ENCODE peak calls at places on chromosome 1, in five cellular contexts. V is AG10803, O is body of pancreas, N is PC-9, B is PC-3. T is an unnamed sample.

GRCh38 chr1:173418107-173418985 is 58.8 kb upstream of the PRDX6 start:
- DNase-seq in B (peak; percentile 56), V (peak; percentile 68), N (no peak), O (no peak), T (no peak)

GRCh38 chr1:145690587-145691558 is 16.3 kb downstream of the PDZK1 start:
- DNase-seq in N (peak; percentile 45), B (peak; percentile 43), V (peak; percentile 93), O (peak; percentile 25), T (peak; percentile 34)

GRCh38 chr1:53380296-53380695 is 52.4 kb upstream of the LRP8 start:
- DNase-seq in N (no peak), V (no peak), O (no peak), B (no peak), T (no peak)

GRCh38 chr1:44805311-44806024 is 1.7 kb downstream of the DYNLT4 start:
- DNase-seq in O (no peak), V (no peak), B (no peak), N (no peak), T (no peak)

GRCh38 chr1:51741121-51741681 is 124.3 kb downstream of the OSBPL9 start:
- DNase-seq in V (no peak), O (no peak), N (no peak), B (no peak), T (no peak)

GRCh38 chr1:55337801-55338447 is 122.8 kb upstream of the USP24 start:
- DNase-seq in B (peak; percentile 72), N (no peak), O (peak; percentile 22), V (peak; percentile 55), T (peak; percentile 9)

GRCh38 chr1:176826265-176826664 is 338.2 kb downstream of the ASTN1 start:
- DNase-seq in B (no peak), O (no peak), N (no peak), V (peak; percentile 17), T (no peak)

GRCh38 chr1:25255711-25256577 is 8.7 kb upstream of the RSRP1 start:
- DNase-seq in B (no peak), V (no peak), O (no peak), N (no peak), T (no peak)

GRCh38 chr1:32215629-32216505 is 6.3 kb downstream of the TMEM234 start:
- DNase-seq in B (peak; percentile 81), V (peak; percentile 64), N (no peak), O (peak; percentile 72), T (peak; percentile 74)

GRCh38 chr1:200172311-200172710 is 144.8 kb downstream of the NR5A2 start:
- DNase-seq in B (peak; percentile 98), V (peak; percentile 24), N (no peak), O (no peak), T (no peak)

GRCh38 chr1:17233675-17234074 is 15.2 kb upstream of the PADI3 start:
- DNase-seq in N (peak; percentile 95), V (peak; percentile 92), B (peak; percentile 99), O (peak; percentile 96), T (peak; percentile 91)

GRCh38 chr1:30887485-30888315 is 20.9 kb downstream of the SDC3 start:
- DNase-seq in B (no peak), O (no peak), N (no peak), V (peak; percentile 82), T (no peak)

GRCh38 chr1:118974641-118975040 is 13.5 kb downstream of the TBX15 start:
- DNase-seq in B (no peak), O (no peak), N (no peak), V (no peak), T (no peak)
- TF ChIP-seq CTCF in B (no peak), O (no peak), N (no peak), V (no peak), T (no peak)

GRCh38 chr1:42482635-42483153 is 19.6 kb downstream of the CCDC30 start:
- DNase-seq in N (no peak), B (no peak), V (no peak), O (no peak), T (no peak)
- TF ChIP-seq CTCF in N (no peak), B (no peak), V (no peak), O (no peak), T (no peak)

GRCh38 chr1:225479341-225479740 is 51.5 kb upstream of the LBR start:
- DNase-seq in V (no peak), B (no peak), O (no peak), N (no peak), T (no peak)

GRCh38 chr1:225482489-225482950 is 54.7 kb upstream of the LBR start:
- DNase-seq in N (no peak), O (no peak), V (peak; percentile 82), B (no peak), T (no peak)

GRCh38 chr1:225479996-225480720 is 52.3 kb upstream of the LBR start:
- DNase-seq in O (no peak), V (no peak), B (no peak), N (no peak), T (no peak)

GRCh38 chr1:225481738-225482137 is 53.9 kb upstream of the LBR start:
- DNase-seq in N (no peak), V (no peak), B (no peak), O (no peak), T (no peak)

GRCh38 chr1:225480825-225481434 is 53.1 kb upstream of the LBR start:
- DNase-seq in N (peak; percentile 59), B (peak; percentile 85), V (no peak), O (peak; percentile 73), T (peak; percentile 89)
- TF ChIP-seq CTCF in N (peak; percentile 94), B (peak; percentile 99), V (peak; percentile 66), O (peak; percentile 94), T (peak; percentile 96)

DNA sequence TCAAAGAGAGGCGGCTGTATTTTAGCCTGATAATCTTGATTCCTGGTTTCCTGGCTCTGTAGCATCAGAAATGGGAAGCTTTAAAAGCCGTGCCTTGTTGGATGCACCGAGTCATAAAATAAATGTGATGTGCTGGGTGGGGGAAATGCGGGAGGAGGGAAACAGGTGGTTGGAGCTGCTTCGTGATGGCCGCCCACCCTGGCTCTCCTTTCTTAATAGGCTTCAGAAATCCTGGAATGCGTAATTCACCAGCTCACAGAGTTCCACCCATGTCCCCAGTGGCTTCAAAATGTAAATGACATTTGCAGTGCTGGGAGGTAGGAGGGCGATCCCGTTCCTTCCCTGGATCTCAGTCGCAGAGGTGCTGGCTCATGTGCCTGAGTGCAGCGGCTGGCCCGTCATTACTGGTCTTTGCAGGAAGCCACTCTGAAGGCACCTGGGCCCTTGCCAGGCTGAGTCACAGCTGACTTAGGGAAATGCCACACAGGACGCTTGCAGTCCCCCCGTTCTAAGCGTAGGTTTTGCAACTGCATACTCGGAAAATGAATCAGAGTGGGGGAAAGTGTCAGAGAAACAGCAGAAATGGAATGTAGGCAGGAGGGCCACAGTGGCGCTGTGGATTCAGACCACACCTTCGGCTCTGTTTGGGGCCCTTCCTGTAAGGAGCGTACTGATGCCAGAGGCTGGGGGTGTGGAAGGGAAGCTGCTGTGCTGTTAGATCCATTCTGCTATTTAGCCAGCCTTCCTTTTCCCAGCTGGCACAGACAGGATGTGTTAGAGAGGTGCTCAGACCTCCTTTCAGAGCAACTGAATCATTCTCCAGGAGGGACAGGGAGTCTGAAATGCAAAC is 37.6 kb downstream of the GALNT2 start:
- DNase-seq in O (peak; percentile 99), V (peak; percentile 100), B (peak; percentile 100), N (peak; percentile 99), T (peak; percentile 98)
- TF ChIP-seq CTCF in O (peak; percentile 6), V (no peak), B (peak; percentile 20), N (no peak), T (no peak)

GRCh38 chr1:218991089-218991488 is 182.6 kb upstream of the LYPLAL1 start:
- DNase-seq in O (no peak), V (no peak), B (no peak), N (no peak), T (no peak)

GRCh38 chr1:219000606-219001005 is 173.1 kb upstream of the LYPLAL1 start:
- DNase-seq in O (no peak), N (no peak), B (peak; percentile 60), V (no peak), T (no peak)

GRCh38 chr1:219000005-219000404 is 173.7 kb upstream of the LYPLAL1 start:
- DNase-seq in N (no peak), O (no peak), B (no peak), V (no peak), T (no peak)

GRCh38 chr1:218994615-218995014 is 179.1 kb upstream of the LYPLAL1 start:
- DNase-seq in V (no peak), B (no peak), N (no peak), O (no peak), T (no peak)

DNA sequence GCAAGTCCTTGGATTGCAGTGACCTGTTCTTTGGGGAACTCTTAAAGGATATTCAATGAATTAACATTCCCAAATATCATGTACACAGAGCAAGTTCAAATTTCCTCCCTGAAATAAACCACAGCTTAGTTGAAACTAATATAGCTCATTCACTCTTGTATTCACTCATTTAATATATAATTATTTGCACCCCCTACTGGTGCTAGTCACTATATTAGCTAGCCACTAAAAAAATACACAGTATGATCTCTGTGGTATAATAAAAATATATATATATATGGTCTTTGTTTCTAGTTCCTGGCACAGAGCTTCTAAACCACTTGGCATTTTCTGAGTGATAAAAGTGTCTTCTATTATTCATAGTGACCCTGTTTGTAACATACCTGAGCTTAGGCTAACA is 177.3 kb upstream of the LYPLAL1 start:
- DNase-seq in B (peak; percentile 41), V (no peak), N (no peak), O (no peak), T (no peak)
- TF ChIP-seq CTCF in B (peak; percentile 60), V (no peak), N (peak; percentile 36), O (no peak), T (no peak)

DNA sequence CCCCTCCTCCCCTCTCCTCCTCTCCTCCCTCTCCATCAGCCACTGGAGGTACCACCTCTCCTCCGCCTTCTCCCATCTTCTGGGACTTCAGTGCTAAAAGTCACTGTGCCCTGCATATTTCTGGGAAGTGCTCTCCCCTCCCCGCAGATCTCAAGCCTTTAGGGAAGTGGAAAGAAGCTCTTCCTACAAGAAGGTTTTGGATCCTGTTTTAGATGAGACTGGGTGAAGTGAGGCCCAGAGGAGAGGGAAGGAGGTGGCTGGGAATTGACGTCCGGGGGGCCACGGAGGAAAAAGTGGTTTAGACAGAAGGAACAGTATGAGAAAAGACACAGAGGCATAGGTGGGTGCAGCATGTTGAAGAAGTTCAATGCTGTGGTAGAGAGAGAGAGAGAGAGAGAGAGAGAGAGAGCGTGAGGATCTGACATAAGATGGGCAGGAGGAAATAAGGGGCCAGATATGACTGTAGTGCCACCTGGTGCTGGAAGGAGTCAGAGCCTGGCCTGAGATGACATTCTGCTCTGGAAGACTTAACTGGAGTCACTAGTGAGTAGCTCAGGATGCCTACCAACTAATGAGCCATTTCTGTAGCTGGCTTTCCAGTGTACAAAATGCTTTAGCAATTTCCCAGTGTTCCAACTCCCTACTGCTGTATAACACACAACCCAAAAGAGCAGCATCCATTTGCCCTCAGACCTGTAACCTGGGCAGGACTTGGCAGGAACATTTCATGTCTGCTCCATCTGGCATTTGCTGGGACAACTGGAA is 16.7 kb upstream of the ZSCAN20 start:
- DNase-seq in N (peak; percentile 51), V (peak; percentile 89), O (peak; percentile 55), B (peak; percentile 83), T (peak; percentile 49)
- TF ChIP-seq CTCF in N (peak; percentile 76), V (peak; percentile 89), O (peak; percentile 58), B (peak; percentile 89), T (peak; percentile 51)

GRCh38 chr1:22788298-22788697 is 77.7 kb downstream of the EPHB2 start:
- DNase-seq in V (peak; percentile 51), N (no peak), B (no peak), O (no peak), T (no peak)
- TF ChIP-seq CTCF in V (no peak), N (no peak), B (no peak), O (no peak), T (no peak)

T was measured in Calu3.